ENCODE peak calls at places on chromosomes 13 and 19, in four cellular contexts. W is M059J; N is CD4-positive, alpha-beta T cell; K is HTR-8/SVneo. Q is an unnamed sample.

GRCh38 chr13:95243207-95243606 is 58.0 kb downstream of the ABCC4 start:
- DNase-seq in N (no peak), W (no peak), K (no peak), Q (no peak)

GRCh38 chr19:3162418-3163229 is 15.9 kb upstream of the S1PR4 start:
- DNase-seq in W (peak), N (no peak), K (no peak), Q (peak)

GRCh38 chr19:3045885-3046603 is 16.3 kb downstream of the TLE5 start:
- DNase-seq in K (no peak), W (no peak), N (no peak), Q (no peak)

GRCh38 chr13:40186636-40187323 is 479.7 kb downstream of the FOXO1 start:
- DNase-seq in K (no peak), W (no peak), N (peak), Q (no peak)

GRCh38 chr13:106052200-106052767 is 483.2 kb downstream of the EFNB2 start:
- DNase-seq in K (no peak), W (no peak), N (no peak), Q (no peak)

GRCh38 chr19:19202707-19203011 is 555 bp downstream of the NR2C2AP start:
- DNase-seq in N (no peak), K (no peak), W (no peak), Q (no peak)

GRCh38 chr13:64505511-64505910 is 2724.6 kb downstream of the PCDH9 start:
- DNase-seq in K (no peak), W (peak), N (no peak), Q (no peak)

GRCh38 chr13:40026741-40027140 is 371.3 kb downstream of the COG6 start:
- DNase-seq in K (no peak), N (no peak), W (no peak), Q (no peak)

GRCh38 chr19:679418-680286 is 3.5 kb downstream of the FSTL3 start:
- DNase-seq in N (no peak), K (peak), W (peak), Q (peak)

GRCh38 chr13:22229916-22230315 is 559.0 kb downstream of the FGF9 start:
- DNase-seq in W (no peak), N (no peak), K (no peak), Q (no peak)

GRCh38 chr19:35041548-35042055 is at the start of gene HPN:
- DNase-seq in N (no peak), W (no peak), K (no peak), Q (no peak)

GRCh38 chr19:51726049-51726448 is 2.3 kb upstream of the HAS1 start:
- DNase-seq in K (peak), W (peak), N (no peak), Q (no peak)

GRCh38 chr13:44132710-44133109 is 240.9 kb upstream of the SERP2 start:
- DNase-seq in K (no peak), N (no peak), W (peak), Q (no peak)

GRCh38 chr19:1854542-1855039 is 6.3 kb upstream of the REXO1 start:
- DNase-seq in N (no peak), W (no peak), K (no peak), Q (no peak)

GRCh38 chr13:65560936-65561335 is 1669.2 kb downstream of the PCDH9 start:
- DNase-seq in K (no peak), W (no peak), N (no peak), Q (no peak)

GRCh38 chr19:35693835-35694599 is 10.3 kb upstream of the ZBTB32 start:
- DNase-seq in W (peak), N (peak), K (peak), Q (peak)

GRCh38 chr13:107421028-107421427 is 794.3 kb downstream of the LIG4 start:
- DNase-seq in N (no peak), W (peak), K (no peak), Q (no peak)

GRCh38 chr13:97280478-97280877 is 58.3 kb downstream of the MBNL2 start:
- DNase-seq in W (peak), N (no peak), K (no peak), Q (no peak)

GRCh38 chr19:45901432-45901903 is 945 bp downstream of the MYPOP start:
- DNase-seq in N (no peak), K (no peak), W (no peak), Q (peak)

GRCh38 chr13:107834717-107835116 is 380.6 kb downstream of the LIG4 start:
- DNase-seq in W (no peak), N (no peak), K (no peak), Q (no peak)

GRCh38 chr19:42246143-42246868 is 3.9 kb upstream of the GSK3A start:
- DNase-seq in K (peak), W (peak), N (no peak), Q (no peak)

GRCh38 chr19:41335467-41335866 is 18.3 kb downstream of the TGFB1 start:
- DNase-seq in W (no peak), N (no peak), K (no peak), Q (no peak)

GRCh38 chr13:85741017-85741416 is 58.2 kb downstream of the SLITRK6 start:
- DNase-seq in W (no peak), K (no peak), N (no peak), Q (no peak)

GRCh38 chr19:13764821-13765394 is 586 bp downstream of the MRI1 start:
- DNase-seq in W (peak), N (peak), K (no peak), Q (peak)

GRCh38 chr13:65555973-65556372 is 1674.2 kb downstream of the PCDH9 start:
- DNase-seq in N (no peak), W (no peak), K (no peak), Q (no peak)

Q was measured in germinal center.